ENCODE peak calls at places on chromosomes 3 and 15, in nine cellular contexts. C is CD8-positive, alpha-beta memory T cell; K is SJSA1; T is upper lobe of left lung; O is CD4-positive, CD25-positive, alpha-beta regulatory T cell; U is lower lobe of right lung; N is left ventricle myocardium inferior; G is GM23248; H is mesenchymal stem cell. V is an unnamed sample.

GRCh38 chr3:30370681-30371271 is 235.6 kb upstream of the TGFBR2 start:
- DNase-seq in C (no peak), K (no peak), T (no peak), O (no peak), U (no peak), N (no peak), G (peak; percentile 8), H (no peak), V (no peak)

GRCh38 chr15:25683911-25684310 is 179.2 kb downstream of the ATP10A start:
- DNase-seq in C (no peak), K (no peak), T (no peak), O (no peak), U (no peak), N (no peak), G (peak; percentile 31), H (no peak), V (no peak)

GRCh38 chr15:29276366-29276765 is 6.7 kb upstream of the NSMCE3 start:
- DNase-seq in C (no peak), K (no peak), T (no peak), O (no peak), U (no peak), N (no peak), G (peak; percentile 7), H (no peak), V (no peak)

GRCh38 chr15:66617137-66618090 is 51.6 kb upstream of the LCTL start:
- DNase-seq in C (no peak), K (peak; percentile 89), T (peak; percentile 74), O (no peak), U (peak; percentile 85), N (peak; percentile 69), G (peak; percentile 94), H (peak; percentile 88), V (no peak)

GRCh38 chr3:17752441-17752840 is 10.0 kb upstream of the TBC1D5 start:
- DNase-seq in C (no peak), K (no peak), T (no peak), O (no peak), U (no peak), N (no peak), G (no peak), H (no peak), V (no peak)

GRCh38 chr3:171088984-171089754 is 62.6 kb upstream of the SLC2A2 start:
- DNase-seq in C (no peak), K (no peak), T (no peak), O (no peak), U (no peak), N (no peak), G (peak; percentile 87), H (peak; percentile 66), V (no peak)

GRCh38 chr3:150495563-150496168 is 50.6 kb downstream of the SERP1 start:
- DNase-seq in C (peak; percentile 23), K (no peak), T (no peak), O (no peak), U (no peak), N (no peak), G (peak; percentile 65), H (peak; percentile 61), V (no peak)

GRCh38 chr3:127431066-127431465 is 143.2 kb upstream of the PRR20G start:
- DNase-seq in C (no peak), K (peak; percentile 28), T (peak; percentile 12), O (no peak), U (no peak), N (no peak), G (no peak), H (no peak), V (no peak)

GRCh38 chr15:95840004-95840403 is 490.5 kb upstream of the NR2F2 start:
- DNase-seq in C (no peak), K (no peak), T (no peak), O (no peak), U (no peak), N (peak; percentile 59), G (peak; percentile 80), H (peak; percentile 93), V (no peak)

GRCh38 chr3:9969632-9970019 is 17.0 kb downstream of the EMC3 start:
- DNase-seq in C (no peak), K (no peak), T (no peak), O (no peak), U (no peak), N (no peak), G (no peak), H (no peak), V (no peak)

GRCh38 chr3:15264486-15264885 is 58.4 kb downstream of the CAPN7 start:
- DNase-seq in C (no peak), K (no peak), T (no peak), O (no peak), U (no peak), N (no peak), G (no peak), H (no peak), V (no peak)

GRCh38 chr3:97821413-97821809 is 400 bp upstream of the CRYBG3 start:
- DNase-seq in C (no peak), K (peak; percentile 55), T (peak; percentile 56), O (peak; percentile 35), U (peak; percentile 75), N (peak; percentile 38), G (no peak), H (peak; percentile 84), V (peak; percentile 49)

GRCh38 chr15:44727462-44728231 is 8.7 kb upstream of the TRIM69 start:
- DNase-seq in C (no peak), K (no peak), T (no peak), O (no peak), U (no peak), N (no peak), G (no peak), H (no peak), V (no peak)

GRCh38 chr3:78148986-78149717 is 1109.3 kb downstream of the ROBO2 start:
- DNase-seq in C (no peak), K (no peak), T (no peak), O (no peak), U (no peak), N (no peak), G (no peak), H (no peak), V (no peak)

GRCh38 chr3:126370055-126370454 is 12.8 kb upstream of the KLF15 start:
- DNase-seq in C (no peak), K (no peak), T (no peak), O (no peak), U (no peak), N (no peak), G (no peak), H (no peak), V (no peak)

GRCh38 chr15:64586974-64587373 is 126.6 kb downstream of the ZNF609 start:
- DNase-seq in C (no peak), K (no peak), T (no peak), O (no peak), U (no peak), N (no peak), G (peak; percentile 11), H (no peak), V (no peak)

GRCh38 chr3:49175530-49175929 is 4.1 kb downstream of the KLHDC8B start:
- DNase-seq in C (no peak), K (no peak), T (no peak), O (no peak), U (no peak), N (no peak), G (no peak), H (no peak), V (no peak)

GRCh38 chr3:81105761-81106160 is 655.7 kb downstream of the GBE1 start:
- DNase-seq in C (no peak), K (no peak), T (no peak), O (no peak), U (no peak), N (no peak), G (no peak), H (no peak), V (no peak)

GRCh38 chr15:68578960-68579935 is at the start of gene CORO2B:
- DNase-seq in C (no peak), K (no peak), T (peak; percentile 30), O (no peak), U (no peak), N (peak; percentile 54), G (peak; percentile 65), H (peak; percentile 48), V (no peak)

GRCh38 chr15:95328559-95328958 is 1001.9 kb upstream of the NR2F2 start:
- DNase-seq in C (no peak), K (no peak), T (no peak), O (no peak), U (no peak), N (no peak), G (no peak), H (no peak), V (no peak)

DNA sequence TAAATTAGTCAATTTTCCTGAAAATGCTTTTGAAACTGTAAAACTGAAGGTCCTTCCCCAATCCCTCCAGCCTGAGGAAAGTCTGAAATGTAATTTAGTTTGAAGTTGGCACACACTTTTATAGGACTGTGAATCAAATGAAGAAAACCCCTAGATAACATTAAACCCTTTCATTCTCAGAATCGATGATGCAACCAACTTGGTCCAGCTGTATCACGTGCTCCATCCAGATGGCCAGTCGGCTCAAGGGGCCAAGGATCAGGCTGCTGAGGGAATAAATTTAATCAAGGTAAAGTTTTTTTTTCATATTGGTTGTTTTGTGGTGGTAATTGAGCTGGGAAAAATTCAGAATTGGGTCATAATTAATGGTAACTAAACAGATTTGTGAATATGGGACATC is 11.7 kb downstream of the MRPS22 start:
- DNase-seq in C (no peak), K (no peak), T (no peak), O (no peak), U (no peak), N (no peak), G (peak; percentile 47), H (peak; percentile 17), V (no peak)
- H3K9me3 ChIP-seq in C (no peaks in the 10 kb centered on the region), K (no peaks in the 10 kb centered on the region), T (no peaks in the 10 kb centered on the region), O (no peaks in the 10 kb centered on the region), U (no peaks in the 10 kb centered on the region), N (no peaks in the 10 kb centered on the region), G (no peaks in the 10 kb centered on the region), H (no peaks in the 10 kb centered on the region), V (no peaks in the 10 kb centered on the region)

DNA sequence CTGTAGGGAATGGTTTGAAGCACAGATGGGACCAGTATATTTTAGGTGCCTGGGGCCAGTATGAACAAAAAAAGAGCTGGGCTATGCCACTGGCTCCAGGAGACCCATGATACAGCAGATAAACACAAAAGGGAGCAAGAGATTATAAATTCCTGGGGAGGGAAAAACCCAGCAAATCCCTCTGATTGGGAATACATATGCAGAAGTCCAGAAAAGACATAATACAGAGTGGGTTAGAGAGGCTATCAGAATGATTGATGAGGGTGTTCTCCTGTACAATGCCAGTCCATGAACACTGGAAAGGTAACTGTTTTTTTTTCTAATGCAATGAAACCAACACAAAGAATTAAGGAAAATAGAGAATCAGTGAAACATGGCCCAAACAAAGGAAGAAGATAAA is 5.4 kb upstream of the VPS39 start:
- DNase-seq in C (no peak), K (no peak), T (no peak), O (no peak), U (no peak), N (no peak), G (no peak), H (no peak), V (no peak)
- H3K36me3 ChIP-seq in C (peaks cover 18% of the 10 kb centered on the region), K (peaks cover 77% of the 10 kb centered on the region), T (peaks cover 16% of the 10 kb centered on the region), O (peaks cover 63% of the 10 kb centered on the region), U (peaks cover 87% of the 10 kb centered on the region), N (peaks cover 62% of the 10 kb centered on the region), G (peaks cover 73% of the 10 kb centered on the region), H (peaks cover 15% of the 10 kb centered on the region), V (peaks cover 11% of the 10 kb centered on the region)

GRCh38 chr3:136186850-136187249 is 9.3 kb downstream of the MSL2 start:
- DNase-seq in C (no peak), K (no peak), T (no peak), O (no peak), U (no peak), N (no peak), G (no peak), H (no peak), V (no peak)
- H3K4me1 ChIP-seq in C (peaks cover 92% of the 10 kb centered on the region), K (peaks cover 5% of the 10 kb centered on the region), T (peaks cover 92% of the 10 kb centered on the region), O (peaks cover 93% of the 10 kb centered on the region), U (peaks cover 94% of the 10 kb centered on the region), N (peaks cover 98% of the 10 kb centered on the region), G (peaks cover 17% of the 10 kb centered on the region), H (peaks cover 14% of the 10 kb centered on the region), V (peaks cover 95% of the 10 kb centered on the region)

GRCh38 chr3:13916375-13916774 is 36.5 kb upstream of the WNT7A start:
- DNase-seq in C (no peak), K (no peak), T (no peak), O (no peak), U (no peak), N (no peak), G (no peak), H (no peak), V (no peak)
- H3K9me3 ChIP-seq in C (peaks cover 10% of the 10 kb centered on the region), K (no peaks in the 10 kb centered on the region), T (peaks cover 43% of the 10 kb centered on the region), O (peaks cover 9% of the 10 kb centered on the region), U (peaks cover 66% of the 10 kb centered on the region), N (peaks cover 92% of the 10 kb centered on the region), G (no peaks in the 10 kb centered on the region), H (peaks cover 48% of the 10 kb centered on the region), V (peaks cover 12% of the 10 kb centered on the region)